ENCODE peak calls at places on chromosomes 13 and 19, in nine cellular contexts. One of them, this sample, is unnamed.

GRCh38 chr19:11737964-11738745 is 591 bp downstream of the ZNF823 start:
- DNase-seq in GM04504: no peak
- DNase-seq in GM18507: peak; percentile 37
- DNase-seq in nephron progenitor cell: peak; percentile 61
- DNase-seq in fibroblast of villous mesenchyme: peak; percentile 50
- DNase-seq in H1: no peak
- DNase-seq in activated effector memory CD4-positive, alpha-beta T cell treated with anti-CD3 and anti-CD28 coated beads, Interleukin-2, amount 50 U/mL, for 16 hours: peak; percentile 75
- DNase-seq in lower leg skin: peak; percentile 91
- DNase-seq in fibroblast of the aortic adventitia: peak; percentile 21
- DNase-seq in this sample: peak; percentile 34

GRCh38 chr19:41939861-41940442 is 11.7 kb upstream of the ERFL start:
- DNase-seq in H1: no peak
- DNase-seq in lower leg skin: no peak
- DNase-seq in fibroblast of villous mesenchyme: peak; percentile 18
- DNase-seq in GM18507: no peak
- DNase-seq in GM04504: no peak
- DNase-seq in activated effector memory CD4-positive, alpha-beta T cell treated with anti-CD3 and anti-CD28 coated beads, Interleukin-2, amount 50 U/mL, for 16 hours: peak; percentile 82
- DNase-seq in fibroblast of the aortic adventitia: no peak
- DNase-seq in nephron progenitor cell: peak; percentile 82
- DNase-seq in this sample: no peak

GRCh38 chr13:96053003-96053703 is at the start of gene UGGT2:
- DNase-seq in lower leg skin: peak; percentile 98
- DNase-seq in fibroblast of villous mesenchyme: peak; percentile 96
- DNase-seq in activated effector memory CD4-positive, alpha-beta T cell treated with anti-CD3 and anti-CD28 coated beads, Interleukin-2, amount 50 U/mL, for 16 hours: no peak
- DNase-seq in GM18507: peak; percentile 98
- DNase-seq in GM04504: peak; percentile 90
- DNase-seq in nephron progenitor cell: peak; percentile 92
- DNase-seq in H1: peak; percentile 59
- DNase-seq in fibroblast of the aortic adventitia: peak; percentile 94
- DNase-seq in this sample: peak; percentile 94

GRCh38 chr13:97328222-97328790 is 105.7 kb upstream of the RAP2A start:
- DNase-seq in nephron progenitor cell: peak; percentile 35
- DNase-seq in H1: peak; percentile 71
- DNase-seq in fibroblast of the aortic adventitia: peak; percentile 91
- DNase-seq in lower leg skin: no peak
- DNase-seq in activated effector memory CD4-positive, alpha-beta T cell treated with anti-CD3 and anti-CD28 coated beads, Interleukin-2, amount 50 U/mL, for 16 hours: no peak
- DNase-seq in GM18507: no peak
- DNase-seq in GM04504: no peak
- DNase-seq in fibroblast of villous mesenchyme: peak; percentile 74
- DNase-seq in this sample: peak; percentile 71

GRCh38 chr19:14871619-14872230 is 14.2 kb downstream of the OR7A17 start:
- DNase-seq in GM04504: no peak
- DNase-seq in fibroblast of the aortic adventitia: peak; percentile 23
- DNase-seq in GM18507: no peak
- DNase-seq in fibroblast of villous mesenchyme: peak; percentile 30
- DNase-seq in nephron progenitor cell: no peak
- DNase-seq in lower leg skin: no peak
- DNase-seq in activated effector memory CD4-positive, alpha-beta T cell treated with anti-CD3 and anti-CD28 coated beads, Interleukin-2, amount 50 U/mL, for 16 hours: no peak
- DNase-seq in H1: no peak
- DNase-seq in this sample: peak; percentile 13

GRCh38 chr19:28633223-28634030 is 579.5 kb downstream of the UQCRFS1 start:
- DNase-seq in GM04504: peak; percentile 5
- DNase-seq in fibroblast of villous mesenchyme: no peak
- DNase-seq in nephron progenitor cell: peak; percentile 68
- DNase-seq in activated effector memory CD4-positive, alpha-beta T cell treated with anti-CD3 and anti-CD28 coated beads, Interleukin-2, amount 50 U/mL, for 16 hours: no peak
- DNase-seq in GM18507: no peak
- DNase-seq in fibroblast of the aortic adventitia: peak; percentile 78
- DNase-seq in H1: peak; percentile 39
- DNase-seq in lower leg skin: no peak
- DNase-seq in this sample: no peak

GRCh38 chr19:54010474-54010873 is 19.0 kb downstream of the CACNG6 start:
- DNase-seq in activated effector memory CD4-positive, alpha-beta T cell treated with anti-CD3 and anti-CD28 coated beads, Interleukin-2, amount 50 U/mL, for 16 hours: no peak
- DNase-seq in H1: no peak
- DNase-seq in nephron progenitor cell: no peak
- DNase-seq in GM18507: no peak
- DNase-seq in GM04504: no peak
- DNase-seq in fibroblast of the aortic adventitia: no peak
- DNase-seq in fibroblast of villous mesenchyme: no peak
- DNase-seq in lower leg skin: no peak
- DNase-seq in this sample: no peak

GRCh38 chr19:38869160-38869835 is 8.8 kb downstream of the RINL start:
- DNase-seq in H1: no peak
- DNase-seq in lower leg skin: no peak
- DNase-seq in activated effector memory CD4-positive, alpha-beta T cell treated with anti-CD3 and anti-CD28 coated beads, Interleukin-2, amount 50 U/mL, for 16 hours: peak; percentile 73
- DNase-seq in fibroblast of the aortic adventitia: no peak
- DNase-seq in GM18507: no peak
- DNase-seq in fibroblast of villous mesenchyme: no peak
- DNase-seq in nephron progenitor cell: no peak
- DNase-seq in GM04504: no peak
- DNase-seq in this sample: no peak

GRCh38 chr13:46962286-46962941 is 65.6 kb upstream of the HTR2A start:
- DNase-seq in GM04504: no peak
- DNase-seq in GM18507: no peak
- DNase-seq in lower leg skin: no peak
- DNase-seq in activated effector memory CD4-positive, alpha-beta T cell treated with anti-CD3 and anti-CD28 coated beads, Interleukin-2, amount 50 U/mL, for 16 hours: no peak
- DNase-seq in H1: no peak
- DNase-seq in fibroblast of the aortic adventitia: peak; percentile 35
- DNase-seq in fibroblast of villous mesenchyme: no peak
- DNase-seq in nephron progenitor cell: no peak
- DNase-seq in this sample: no peak

GRCh38 chr19:48991823-48992570 is 1.1 kb downstream of the GYS1 start:
- DNase-seq in H1: no peak
- DNase-seq in GM18507: no peak
- DNase-seq in activated effector memory CD4-positive, alpha-beta T cell treated with anti-CD3 and anti-CD28 coated beads, Interleukin-2, amount 50 U/mL, for 16 hours: no peak
- DNase-seq in fibroblast of villous mesenchyme: peak; percentile 85
- DNase-seq in lower leg skin: peak; percentile 93
- DNase-seq in nephron progenitor cell: no peak
- DNase-seq in GM04504: peak; percentile 59
- DNase-seq in fibroblast of the aortic adventitia: peak; percentile 84
- DNase-seq in this sample: peak; percentile 70

This sample was measured in endothelial cell of umbilical vein.